ENCODE peak calls at places on chromosome 15, in eight cellular contexts. D is NCI-H1105, V is body of pancreas, A is T-cell, Y is memory B cell, P is fibroblast of the conjunctiva, O is T-helper 17 cell, L is SK-MEL-5. T is an unnamed sample.

GRCh38 chr15:62641782-62642181 is 400.8 kb upstream of the TPM1 start:
- DNase-seq in P (no peak), Y (no peak), D (no peak), A (no peak), V (no peak), O (no peak), L (peak), T (no peak)

GRCh38 chr15:68617001-68617400 is 38.2 kb downstream of the CORO2B start:
- DNase-seq in D (no peak), V (no peak), O (no peak), L (no peak), P (no peak), A (no peak), Y (no peak), T (no peak)

GRCh38 chr15:101684384-101684783 is 32.2 kb upstream of the TM2D3 start:
- DNase-seq in V (no peak), P (no peak), L (no peak), D (no peak), Y (no peak), A (no peak), O (no peak), T (no peak)

GRCh38 chr15:69463182-69463756 is 10.7 kb downstream of the RPLP1 start:
- DNase-seq in P (no peak), O (no peak), L (no peak), Y (no peak), V (no peak), D (no peak), A (no peak), T (no peak)

GRCh38 chr15:100703032-100703578 is 100.7 kb downstream of the ASB7 start:
- DNase-seq in P (no peak), Y (no peak), D (no peak), L (no peak), O (no peak), A (no peak), V (no peak), T (no peak)

GRCh38 chr15:83299462-83299861 is 15.0 kb upstream of the BNC1 start:
- DNase-seq in D (no peak), O (no peak), V (no peak), Y (no peak), L (peak), P (no peak), A (no peak), T (no peak)

GRCh38 chr15:29132786-29133185 is 136.8 kb downstream of the NSMCE3 start:
- DNase-seq in D (no peak), P (no peak), O (no peak), Y (no peak), A (no peak), V (no peak), L (no peak), T (no peak)

GRCh38 chr15:62486041-62486440 is 321.0 kb upstream of the C2CD4B start:
- DNase-seq in V (no peak), O (no peak), P (no peak), Y (no peak), L (no peak), D (no peak), A (no peak), T (no peak)

GRCh38 chr15:30923429-30923828 is 19.7 kb downstream of the FAN1 start:
- DNase-seq in L (peak), V (no peak), A (no peak), O (no peak), Y (no peak), D (no peak), P (no peak), T (no peak)

GRCh38 chr15:40554164-40554530 is 10.7 kb downstream of the CCDC32 start:
- DNase-seq in L (no peak), O (no peak), P (no peak), D (no peak), V (no peak), Y (no peak), A (no peak), T (peak)

GRCh38 chr15:101413239-101413638 is 76.3 kb downstream of the PCSK6 start:
- DNase-seq in P (no peak), A (no peak), L (no peak), Y (no peak), D (no peak), O (no peak), V (no peak), T (no peak)